ENCODE peak calls at places on chromosome 10, in four cellular contexts. G is right cardiac atrium, V is ecto neural progenitor cell, J is GDM1. E is an unnamed sample.

GRCh38 chr10:74114041-74114448 is 36.6 kb downstream of the AP3M1 start:
- DNase-seq in G (peak; percentile 52), J (no peak), V (no peak), E (peak; percentile 34)

GRCh38 chr10:132035476-132035875 is 30.3 kb upstream of the JAKMIP3 start:
- DNase-seq in G (no peak), J (no peak), V (no peak), E (no peak)

GRCh38 chr10:69742928-69743602 is 58.6 kb upstream of the COL13A1 start:
- DNase-seq in V (peak; percentile 75), J (peak; percentile 4), G (peak; percentile 84), E (peak; percentile 47)

GRCh38 chr10:35379226-35380137 is 43.2 kb downstream of the CCNY start:
- DNase-seq in V (no peak), G (peak; percentile 77), J (peak; percentile 88), E (no peak)

GRCh38 chr10:97361050-97361901 is 26.7 kb upstream of the FRAT2 start:
- DNase-seq in G (peak; percentile 66), V (no peak), J (no peak), E (no peak)

GRCh38 chr10:49601857-49602256 is 8.3 kb upstream of the SLC18A3 start:
- DNase-seq in G (no peak), V (no peak), J (no peak), E (peak; percentile 45)

GRCh38 chr10:128036746-128037542 is 89.3 kb downstream of the MKI67 start:
- DNase-seq in J (no peak), V (no peak), G (no peak), E (peak; percentile 62)

GRCh38 chr10:69180525-69181204 is 631 bp downstream of the SUPV3L1 start:
- DNase-seq in G (no peak), V (no peak), J (no peak), E (peak; percentile 24)

GRCh38 chr10:69417542-69417941 is 824 bp upstream of the TACR2 start:
- DNase-seq in V (no peak), G (peak; percentile 13), J (no peak), E (no peak)

E was measured in ACHN.